ENCODE peak calls at places on chromosomes 13 and 19, in ten cellular contexts. A, G, H, X, V, P, W, U, L and J are unnamed samples. For H3K9me3, the result is how much of the 10 kb centered on the place peaks cover.

GRCh38 chr13:95301947-95302386 is 716 bp upstream of the ABCC4 start:
- ATAC-seq in A (no peak), G (no peak), H (no peak), X (no peak), V (no peak), P (no peak), W (no peak), U (no peak), L (no peak), J (peak)

GRCh38 chr13:48504606-48505369 is 28.1 kb downstream of the RCBTB2 start:
- ATAC-seq in A (no peak), G (no peak), H (no peak), X (no peak), V (no peak), P (no peak), W (peak), U (no peak), L (no peak), J (no peak)

GRCh38 chr13:41137241-41137640 is 4.6 kb upstream of the KBTBD6 start:
- ATAC-seq in A (no peak), G (no peak), H (no peak), X (no peak), V (peak), P (no peak), W (no peak), U (no peak), L (no peak), J (no peak)

GRCh38 chr13:64529874-64530485 is 2700.2 kb downstream of the PCDH9 start:
- ATAC-seq in A (no peak), G (no peak), H (no peak), X (no peak), V (no peak), P (no peak), W (no peak), U (no peak), L (no peak), J (no peak)

GRCh38 chr19:55044771-55045716 is 7.0 kb upstream of the GP6 start:
- ATAC-seq in A (no peak), G (no peak), H (no peak), X (no peak), V (no peak), P (no peak), W (no peak), U (peak), L (no peak), J (no peak)

GRCh38 chr13:63381078-63381859 is 1965.6 kb upstream of the PCDH20 start:
- ATAC-seq in A (no peak), G (no peak), H (no peak), X (no peak), V (peak), P (no peak), W (no peak), U (no peak), L (no peak), J (no peak)

GRCh38 chr13:46643165-46643777 is 90.3 kb downstream of the LRCH1 start:
- ATAC-seq in A (no peak), G (no peak), H (no peak), X (no peak), V (no peak), P (no peak), W (no peak), U (no peak), L (no peak), J (no peak)

GRCh38 chr13:110108348-110109139 is 198.4 kb downstream of the COL4A1 start:
- ATAC-seq in A (peak), G (peak), H (no peak), X (no peak), V (peak), P (peak), W (no peak), U (peak), L (peak), J (peak)

GRCh38 chr19:55227241-55228014 is 1.1 kb downstream of the TMEM86B start:
- ATAC-seq in A (peak), G (no peak), H (no peak), X (no peak), V (no peak), P (no peak), W (no peak), U (no peak), L (no peak), J (no peak)

GRCh38 chr19:21328402-21328801 is 808 bp downstream of the ZNF708 start:
- ATAC-seq in A (no peak), G (no peak), H (no peak), X (peak), V (no peak), P (peak), W (peak), U (no peak), L (peak), J (no peak)

DNA sequence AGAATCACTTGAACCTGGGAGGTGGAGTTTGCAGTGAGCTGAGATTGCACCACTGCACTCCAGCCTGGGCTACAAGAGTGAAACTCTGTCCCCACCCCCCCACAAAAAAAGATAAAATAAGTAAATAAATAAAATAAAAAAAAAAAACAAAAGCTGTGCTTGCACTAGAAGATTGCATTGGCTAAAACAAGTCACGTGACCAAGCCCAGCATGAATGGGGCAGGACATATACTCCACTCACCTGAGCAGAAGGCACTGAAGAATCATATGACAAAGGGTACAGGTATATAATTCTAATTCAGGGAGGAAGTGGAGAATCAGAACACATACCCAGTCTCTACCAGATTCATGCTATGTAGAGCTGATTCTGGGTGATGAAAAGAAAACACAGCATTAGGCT is 36.6 kb downstream of the CYP4F22 start:
- ATAC-seq in A (no peak), G (no peak), H (no peak), X (no peak), V (no peak), P (no peak), W (no peak), U (no peak), L (no peak), J (no peak)
- H3K9me3 ChIP-seq in A (under half), G (under half), H (under half), X (under half), V (under half), P (under half), W (under half), U (under half), L (under half), J (under half)

DNA sequence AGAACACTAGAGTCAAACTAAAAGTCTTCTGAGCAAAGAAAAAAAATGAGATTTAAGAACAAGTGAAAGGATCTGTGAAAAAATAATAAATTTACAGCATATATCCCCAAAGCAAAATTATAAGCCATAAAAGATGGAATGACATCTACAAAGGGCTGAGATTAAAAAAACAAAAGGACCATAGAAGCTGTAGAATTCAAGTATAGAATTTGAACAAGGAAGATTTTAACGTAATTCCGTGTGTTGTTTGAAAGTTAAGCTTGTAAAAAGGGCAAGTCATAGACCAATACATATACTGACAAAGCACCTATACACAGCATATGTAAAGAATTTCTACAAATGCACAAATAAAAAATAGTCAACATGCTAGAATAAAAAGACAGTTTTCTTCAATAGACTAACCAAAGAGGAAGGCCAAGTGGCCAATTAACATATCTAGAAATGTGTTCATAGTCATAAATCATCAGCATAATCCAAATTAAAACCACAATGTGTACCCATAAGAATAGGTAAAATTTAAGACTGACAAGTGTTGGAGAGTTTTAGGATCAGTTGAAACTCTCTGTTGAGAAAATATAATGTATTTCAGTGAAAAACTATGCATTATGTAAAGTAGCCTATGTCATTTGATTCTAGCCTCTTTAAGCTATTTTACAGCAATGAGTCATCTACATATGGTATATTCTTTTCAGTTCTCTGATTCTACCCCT is 674.9 kb downstream of the OLFM4 start:
- ATAC-seq in A (no peak), G (no peak), H (no peak), X (no peak), V (no peak), P (no peak), W (no peak), U (no peak), L (no peak), J (no peak)
- H3K9me3 ChIP-seq in A (under half), G (under half), H (under half), X (under half), V (under half), P (under half), W (under half), U (under half), L (under half), J (under half)

DNA sequence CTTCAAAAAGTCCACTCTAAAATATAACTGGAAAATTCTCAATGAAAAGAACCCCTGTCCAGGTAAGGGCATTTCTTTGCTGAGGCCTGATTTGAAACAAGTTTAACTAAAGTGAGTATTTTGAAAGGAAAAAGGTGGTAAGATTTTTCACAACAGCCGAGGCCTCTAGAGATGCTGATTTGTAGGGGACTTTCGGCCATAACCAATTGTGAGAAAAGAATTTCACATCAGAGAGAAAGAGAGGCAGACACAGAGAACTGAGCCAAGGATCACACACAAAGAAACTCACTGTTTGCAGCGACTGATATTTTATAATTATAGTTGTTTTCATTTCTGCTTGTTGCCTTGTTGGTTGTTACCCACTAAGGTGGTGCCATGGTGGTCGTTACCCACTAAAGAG is 24.4 kb downstream of the MBD3L2B start:
- ATAC-seq in A (no peak), G (no peak), H (no peak), X (no peak), V (no peak), P (no peak), W (no peak), U (no peak), L (no peak), J (no peak)
- H3K9me3 ChIP-seq in A (under half), G (under half), H (under half), X (under half), V (under half), P (under half), W (under half), U (under half), L (under half), J (under half)

DNA sequence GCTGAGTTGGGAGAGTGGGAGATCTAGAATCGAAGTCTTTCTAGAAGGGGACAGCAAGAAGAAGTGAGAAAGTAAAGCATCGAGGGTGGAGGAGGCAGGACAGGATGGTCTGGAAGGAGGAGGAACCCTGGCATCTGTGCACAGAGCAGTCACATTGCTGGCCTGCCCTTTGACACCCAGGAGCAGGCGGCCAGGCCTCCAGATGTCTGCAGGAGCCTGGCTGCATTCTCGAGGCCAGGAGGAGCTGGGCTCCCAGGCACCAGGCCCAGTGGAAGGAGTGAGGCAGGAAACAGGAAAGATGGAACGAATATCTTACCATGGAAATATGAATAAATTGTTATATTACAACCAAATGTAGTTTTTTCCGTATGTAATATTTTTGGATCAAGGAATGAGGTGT is 27.7 kb upstream of the ARGLU1 start:
- ATAC-seq in A (no peak), G (no peak), H (no peak), X (no peak), V (no peak), P (no peak), W (no peak), U (no peak), L (no peak), J (peak)
- H3K9me3 ChIP-seq in A (under half), G (under half), H (under half), X (under half), V (under half), P (under half), W (under half), U (under half), L (under half), J (under half)

GRCh38 chr19:29612801-29613595 is 6.9 kb downstream of the POP4 start:
- ATAC-seq in A (no peak), G (no peak), H (no peak), X (no peak), V (no peak), P (no peak), W (no peak), U (no peak), L (no peak), J (no peak)

GRCh38 chr19:29614780-29615179 is 8.7 kb downstream of the POP4 start:
- ATAC-seq in A (no peak), G (no peak), H (no peak), X (no peak), V (no peak), P (no peak), W (no peak), U (no peak), L (no peak), J (no peak)

GRCh38 chr19:29612121-29612520 is 6.0 kb downstream of the POP4 start:
- ATAC-seq in A (no peak), G (no peak), H (no peak), X (no peak), V (no peak), P (no peak), W (no peak), U (no peak), L (no peak), J (no peak)

GRCh38 chr19:29615891-29616425 is 9.9 kb downstream of the POP4 start:
- ATAC-seq in A (no peak), G (no peak), H (no peak), X (no peak), V (no peak), P (no peak), W (no peak), U (no peak), L (no peak), J (no peak)

GRCh38 chr19:29614046-29614445 is 8.0 kb downstream of the POP4 start:
- ATAC-seq in A (no peak), G (no peak), H (no peak), X (no peak), V (no peak), P (no peak), W (no peak), U (no peak), L (no peak), J (no peak)
- H3K9me3 ChIP-seq in A (under half), G (under half), H (under half), X (under half), V (under half), P (under half), W (under half), U (under half), L (under half), J (under half)

GRCh38 chr19:50181121-50181520 is 18.0 kb upstream of the IZUMO2 start:
- ATAC-seq in A (no peak), G (no peak), H (no peak), X (no peak), V (no peak), P (no peak), W (no peak), U (no peak), L (no peak), J (no peak)
- H3K9me3 ChIP-seq in A (under half), G (under half), H (under half), X (under half), V (under half), P (under half), W (under half), U (under half), L (under half), J (under half)

GRCh38 chr19:28609944-28610343 is 603.0 kb downstream of the UQCRFS1 start:
- ATAC-seq in A (no peak), G (no peak), H (no peak), X (no peak), V (no peak), P (no peak), W (no peak), U (no peak), L (no peak), J (no peak)
- H3K9me3 ChIP-seq in A (under half), G (under half), H (half or more), X (under half), V (under half), P (under half), W (under half), U (under half), L (under half), J (under half)